ENCODE peak calls at places on chromosomes 11 and 22, in ten cellular contexts. U is mucosa of descending colon, H is body of pancreas, O is GM13977, Q is WTC11, C is lower lobe of right lung, W is DND-41, J is progenitor cell of endocrine pancreas, S is testis, B is BJ. R is an unnamed sample.

GRCh38 chr11:20035375-20035700 is 124.9 kb downstream of the DBX1 start:
- DNase-seq in W (no peak), H (no peak), B (no peak), S (no peak), U (no peak), C (no peak), J (no peak), Q (no peak), O (no peak), R (no peak)

GRCh38 chr11:73239111-73239521 is 21.0 kb downstream of the P2RY2 start:
- DNase-seq in U (no peak), Q (no peak), W (no peak), S (no peak), H (no peak), J (no peak), B (no peak), C (no peak), O (no peak), R (no peak)

GRCh38 chr11:70084046-70084984 is 6.2 kb downstream of the ANO1 start:
- DNase-seq in J (no peak), S (no peak), B (no peak), O (no peak), W (no peak), Q (no peak), C (no peak), H (no peak), U (no peak), R (no peak)

GRCh38 chr22:22813126-22814075 is 74.2 kb upstream of the IGLL5 start:
- DNase-seq in B (no peak), Q (no peak), S (no peak), H (no peak), U (no peak), C (no peak), O (no peak), J (no peak), W (no peak), R (no peak)

GRCh38 chr22:29916007-29916544 is 33.1 kb downstream of the MTMR3 start:
- DNase-seq in U (no peak), C (no peak), B (no peak), O (no peak), S (no peak), H (no peak), Q (no peak), J (no peak), W (no peak), R (no peak)

GRCh38 chr11:17770917-17771316 is 36.3 kb downstream of the KCNC1 start:
- DNase-seq in W (no peak), J (no peak), U (no peak), C (no peak), S (no peak), O (no peak), Q (no peak), B (no peak), H (no peak), R (no peak)

GRCh38 chr11:95082576-95083001 is 7.1 kb upstream of the ENDOD1 start:
- DNase-seq in B (no peak), Q (no peak), S (no peak), C (no peak), W (no peak), O (no peak), J (no peak), U (no peak), H (no peak), R (no peak)

GRCh38 chr11:57792060-57792541 is 30.5 kb downstream of the CTNND1 start:
- DNase-seq in S (peak; percentile 60), H (no peak), C (peak; percentile 95), O (peak; percentile 91), B (no peak), W (peak; percentile 90), Q (no peak), U (peak; percentile 91), J (no peak), R (peak; percentile 68)

GRCh38 chr11:2272241-2272945 is 2.0 kb upstream of the ASCL2 start:
- DNase-seq in C (no peak), S (peak; percentile 9), W (peak; percentile 3), J (no peak), U (peak; percentile 25), O (no peak), H (no peak), B (no peak), Q (no peak), R (peak; percentile 48)

GRCh38 chr11:29438815-29439214 is 578.0 kb downstream of the KCNA4 start:
- DNase-seq in H (no peak), S (no peak), O (no peak), B (no peak), Q (no peak), U (no peak), W (no peak), C (no peak), J (no peak), R (no peak)

GRCh38 chr11:94672636-94673035 is 95.5 kb upstream of the AMOTL1 start:
- DNase-seq in W (no peak), O (no peak), S (no peak), C (no peak), U (no peak), J (no peak), Q (no peak), H (no peak), B (no peak), R (no peak)

GRCh38 chr11:119422505-119423416 is at the start of gene THY1:
- DNase-seq in J (no peak), H (no peak), S (peak; percentile 38), W (no peak), Q (peak; percentile 76), U (no peak), B (no peak), C (no peak), O (no peak), R (no peak)

GRCh38 chr11:58998480-58999290 is 59.4 kb downstream of the GLYATL1 start:
- DNase-seq in U (no peak), Q (no peak), J (no peak), H (peak; percentile 57), S (no peak), C (no peak), O (no peak), B (no peak), W (no peak), R (no peak)

GRCh38 chr22:21028277-21029251 is 3.8 kb downstream of the SLC7A4 start:
- DNase-seq in J (no peak), B (no peak), O (no peak), H (no peak), S (no peak), Q (no peak), C (no peak), U (no peak), W (no peak), R (no peak)

GRCh38 chr22:25081409-25081824 is 118.2 kb upstream of the CRYBB3 start:
- DNase-seq in U (no peak), W (peak; percentile 44), S (peak; percentile 58), Q (peak; percentile 68), J (peak; percentile 21), C (no peak), B (no peak), O (peak; percentile 75), H (peak; percentile 31), R (peak; percentile 66)

DNA sequence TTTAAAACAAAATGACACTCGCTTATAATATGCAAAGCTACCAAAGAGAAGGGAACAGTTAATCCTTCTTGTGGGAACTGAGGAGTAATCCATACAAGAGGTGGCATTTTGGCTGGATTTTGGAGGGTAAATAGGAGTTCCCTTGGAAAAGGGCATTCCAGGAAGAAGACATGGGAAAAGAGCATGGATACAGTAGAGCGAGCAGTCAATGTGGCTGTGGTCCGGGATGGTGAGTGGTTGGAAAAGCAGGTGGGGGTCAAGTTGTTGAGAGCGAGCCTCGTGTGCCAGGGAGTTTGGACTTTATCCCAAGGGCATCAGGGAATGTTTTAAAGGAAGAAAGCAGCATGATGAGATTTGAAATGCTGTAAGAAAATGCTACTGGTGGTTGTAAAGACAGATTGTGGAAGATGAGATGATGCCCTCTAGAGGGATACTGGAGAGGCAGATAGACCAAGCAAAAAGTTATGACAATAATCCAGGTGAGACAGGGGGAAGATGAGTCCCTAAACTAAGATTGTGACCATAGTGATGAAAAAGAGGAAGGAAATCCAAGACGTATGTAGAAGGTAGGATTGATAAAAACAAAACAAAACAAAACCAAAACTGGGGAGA is 3.8 kb upstream of the MMP7 start:
- DNase-seq in H (no peak), J (no peak), O (peak; percentile 28), W (no peak), U (no peak), C (no peak), B (no peak), Q (no peak), S (no peak), R (no peak)
- TF ChIP-seq CTCF in H (no peak), J (no peak), O (peak; percentile 35), W (peak; percentile 39), U (no peak), C (no peak), B (peak; percentile 21), Q (no peak), S (no peak), R (no peak)

GRCh38 chr11:61509058-61510029 is 795 bp downstream of the LRRC10B start:
- DNase-seq in C (peak; percentile 76), U (peak; percentile 81), W (no peak), J (peak; percentile 66), H (peak; percentile 64), O (peak; percentile 92), S (peak; percentile 72), B (peak; percentile 19), Q (peak; percentile 80), R (no peak)
- TF ChIP-seq CTCF in C (peak; percentile 62), U (peak; percentile 33), W (no peak), J (peak; percentile 77), H (peak; percentile 58), O (peak; percentile 50), S (peak; percentile 59), B (peak; percentile 38), Q (no peak), R (peak; percentile 71)

GRCh38 chr11:67085617-67086016 is 29.0 kb downstream of the RHOD start:
- DNase-seq in B (no peak), J (no peak), H (no peak), U (no peak), S (no peak), W (no peak), O (peak; percentile 1), Q (no peak), C (no peak), R (no peak)

GRCh38 chr11:67083786-67084366 is 27.2 kb downstream of the RHOD start:
- DNase-seq in O (no peak), Q (no peak), W (no peak), H (no peak), U (no peak), J (no peak), S (no peak), C (no peak), B (no peak), R (no peak)

GRCh38 chr11:67079065-67079464 is 22.4 kb downstream of the RHOD start:
- DNase-seq in Q (no peak), H (no peak), O (peak; percentile 58), C (no peak), U (no peak), B (no peak), J (no peak), W (no peak), S (no peak), R (no peak)

GRCh38 chr11:67082071-67082791 is 25.6 kb downstream of the RHOD start:
- DNase-seq in U (no peak), O (no peak), B (no peak), W (peak; percentile 76), C (no peak), Q (peak; percentile 52), J (no peak), S (no peak), H (no peak), R (no peak)
- TF ChIP-seq CTCF in U (no peak), O (peak; percentile 34), B (no peak), W (peak; percentile 41), C (no peak), Q (no peak), J (no peak), S (no peak), H (no peak), R (no peak)

GRCh38 chr11:35418847-35419712 is at the start of gene SLC1A2:
- DNase-seq in U (no peak), S (no peak), H (no peak), C (peak; percentile 43), O (peak; percentile 36), J (peak; percentile 20), W (no peak), Q (peak; percentile 71), B (no peak), R (no peak)
- TF ChIP-seq CTCF in U (no peak), S (no peak), H (no peak), C (no peak), O (no peak), J (peak; percentile 26), W (no peak), Q (no peak), B (no peak), R (no peak)

R was measured in Peyer's patch.